ENCODE peak calls at places on chromosome 15, in five cellular contexts. One of them, this sample, is unnamed. For H3K9me3, the result is how much of the 10 kb centered on the place peaks cover.

GRCh38 chr15:41495736-41496599 is 2.3 kb downstream of the ITPKA start:
- DNase-seq in transverse colon: peak
- DNase-seq in neural progenitor cell: peak
- DNase-seq in left ventricle myocardium inferior: no peak
- DNase-seq in esophagus muscularis mucosa: no peak
- DNase-seq in this sample: no peak

GRCh38 chr15:28125673-28126651 is 26.8 kb upstream of the OCA2 start:
- DNase-seq in transverse colon: no peak
- DNase-seq in neural progenitor cell: peak
- DNase-seq in left ventricle myocardium inferior: no peak
- DNase-seq in esophagus muscularis mucosa: no peak
- DNase-seq in this sample: no peak

GRCh38 chr15:60745469-60745971 is 266.6 kb upstream of the ICE2 start:
- DNase-seq in transverse colon: peak
- DNase-seq in neural progenitor cell: no peak
- DNase-seq in left ventricle myocardium inferior: peak
- DNase-seq in esophagus muscularis mucosa: peak
- DNase-seq in this sample: no peak

GRCh38 chr15:64636101-64636500 is 139.3 kb downstream of the RBPMS2 start:
- DNase-seq in transverse colon: no peak
- DNase-seq in neural progenitor cell: no peak
- DNase-seq in left ventricle myocardium inferior: no peak
- DNase-seq in esophagus muscularis mucosa: no peak
- DNase-seq in this sample: no peak

GRCh38 chr15:65917936-65918335 is 48.6 kb downstream of the RAB11A start:
- DNase-seq in transverse colon: no peak
- DNase-seq in neural progenitor cell: no peak
- DNase-seq in left ventricle myocardium inferior: no peak
- DNase-seq in esophagus muscularis mucosa: no peak
- DNase-seq in this sample: no peak

GRCh38 chr15:89761009-89761831 is 10.2 kb upstream of the MESP1 start:
- DNase-seq in transverse colon: peak
- DNase-seq in neural progenitor cell: no peak
- DNase-seq in left ventricle myocardium inferior: no peak
- DNase-seq in esophagus muscularis mucosa: no peak
- DNase-seq in this sample: no peak

GRCh38 chr15:41332788-41333527 is at the start of gene NUSAP1:
- DNase-seq in transverse colon: no peak
- DNase-seq in neural progenitor cell: no peak
- DNase-seq in left ventricle myocardium inferior: no peak
- DNase-seq in esophagus muscularis mucosa: no peak
- DNase-seq in this sample: no peak

GRCh38 chr15:40340740-40341400 is at the start of gene CCDC9B:
- DNase-seq in transverse colon: peak
- DNase-seq in neural progenitor cell: peak
- DNase-seq in left ventricle myocardium inferior: peak
- DNase-seq in esophagus muscularis mucosa: peak
- DNase-seq in this sample: no peak

GRCh38 chr15:93929375-93930094 is 301.8 kb upstream of the MCTP2 start:
- DNase-seq in transverse colon: peak
- DNase-seq in neural progenitor cell: peak
- DNase-seq in left ventricle myocardium inferior: peak
- DNase-seq in esophagus muscularis mucosa: no peak
- DNase-seq in this sample: no peak

GRCh38 chr15:28911295-28911979 is 25.7 kb downstream of the APBA2 start:
- DNase-seq in transverse colon: no peak
- DNase-seq in neural progenitor cell: peak
- DNase-seq in left ventricle myocardium inferior: no peak
- DNase-seq in esophagus muscularis mucosa: no peak
- DNase-seq in this sample: no peak

GRCh38 chr15:65957451-65957850 is 88.2 kb downstream of the RAB11A start:
- DNase-seq in transverse colon: no peak
- DNase-seq in neural progenitor cell: no peak
- DNase-seq in left ventricle myocardium inferior: no peak
- DNase-seq in esophagus muscularis mucosa: no peak
- DNase-seq in this sample: no peak

GRCh38 chr15:89802986-89803820 is 11.4 kb downstream of the ANPEP start:
- DNase-seq in transverse colon: no peak
- DNase-seq in neural progenitor cell: no peak
- DNase-seq in left ventricle myocardium inferior: no peak
- DNase-seq in esophagus muscularis mucosa: no peak
- DNase-seq in this sample: no peak

GRCh38 chr15:31304074-31304648 is 22.5 kb upstream of the KLF13 start:
- DNase-seq in transverse colon: no peak
- DNase-seq in neural progenitor cell: no peak
- DNase-seq in left ventricle myocardium inferior: no peak
- DNase-seq in esophagus muscularis mucosa: peak
- DNase-seq in this sample: no peak

GRCh38 chr15:82950746-82951370 is 1.7 kb downstream of the HOMER2 start:
- DNase-seq in transverse colon: no peak
- DNase-seq in neural progenitor cell: no peak
- DNase-seq in left ventricle myocardium inferior: no peak
- DNase-seq in esophagus muscularis mucosa: no peak
- DNase-seq in this sample: no peak

GRCh38 chr15:98444067-98444600 is 204.2 kb upstream of the IGF1R start:
- DNase-seq in transverse colon: no peak
- DNase-seq in neural progenitor cell: no peak
- DNase-seq in left ventricle myocardium inferior: no peak
- DNase-seq in esophagus muscularis mucosa: peak
- DNase-seq in this sample: no peak

GRCh38 chr15:55791576-55792400 is 48.8 kb upstream of the PRTG start:
- DNase-seq in transverse colon: no peak
- DNase-seq in neural progenitor cell: no peak
- DNase-seq in left ventricle myocardium inferior: no peak
- DNase-seq in esophagus muscularis mucosa: no peak
- DNase-seq in this sample: no peak

GRCh38 chr15:64566629-64567427 is 106.5 kb downstream of the ZNF609 start:
- DNase-seq in transverse colon: no peak
- DNase-seq in neural progenitor cell: no peak
- DNase-seq in left ventricle myocardium inferior: no peak
- DNase-seq in esophagus muscularis mucosa: no peak
- DNase-seq in this sample: no peak

GRCh38 chr15:77021803-77022381 is 27.0 kb downstream of the PSTPIP1 start:
- DNase-seq in transverse colon: no peak
- DNase-seq in neural progenitor cell: no peak
- DNase-seq in left ventricle myocardium inferior: no peak
- DNase-seq in esophagus muscularis mucosa: no peak
- DNase-seq in this sample: peak

GRCh38 chr15:59222106-59222505 is 15.5 kb downstream of the LDHAL6B start:
- DNase-seq in transverse colon: no peak
- DNase-seq in neural progenitor cell: no peak
- DNase-seq in left ventricle myocardium inferior: no peak
- DNase-seq in esophagus muscularis mucosa: no peak
- DNase-seq in this sample: no peak

GRCh38 chr15:99071091-99071680 is 33.7 kb upstream of the SYNM start:
- DNase-seq in transverse colon: no peak
- DNase-seq in neural progenitor cell: no peak
- DNase-seq in left ventricle myocardium inferior: no peak
- DNase-seq in esophagus muscularis mucosa: no peak
- DNase-seq in this sample: no peak

GRCh38 chr15:64460737-64461576 is 579 bp downstream of the ZNF609 start:
- DNase-seq in transverse colon: peak
- DNase-seq in neural progenitor cell: peak
- DNase-seq in left ventricle myocardium inferior: no peak
- DNase-seq in esophagus muscularis mucosa: no peak
- DNase-seq in this sample: peak

GRCh38 chr15:69958494-69959134 is 139.1 kb downstream of the TLE3 start:
- DNase-seq in transverse colon: no peak
- DNase-seq in neural progenitor cell: no peak
- DNase-seq in left ventricle myocardium inferior: no peak
- DNase-seq in esophagus muscularis mucosa: peak
- DNase-seq in this sample: no peak

GRCh38 chr15:84715442-84716035 is 400 bp downstream of the SEC11A start:
- DNase-seq in transverse colon: peak
- DNase-seq in neural progenitor cell: peak
- DNase-seq in left ventricle myocardium inferior: no peak
- DNase-seq in esophagus muscularis mucosa: no peak
- DNase-seq in this sample: no peak

GRCh38 chr15:38533926-38534325 is 30.7 kb downstream of the RASGRP1 start:
- DNase-seq in transverse colon: no peak
- DNase-seq in neural progenitor cell: no peak
- DNase-seq in left ventricle myocardium inferior: no peak
- DNase-seq in esophagus muscularis mucosa: peak
- DNase-seq in this sample: no peak

GRCh38 chr15:66169625-66170024 is 83.9 kb downstream of the MEGF11 start:
- DNase-seq in transverse colon: no peak
- DNase-seq in neural progenitor cell: no peak
- DNase-seq in left ventricle myocardium inferior: no peak
- DNase-seq in esophagus muscularis mucosa: no peak
- DNase-seq in this sample: no peak

GRCh38 chr15:65920825-65921309 is 51.6 kb downstream of the RAB11A start:
- DNase-seq in transverse colon: no peak
- DNase-seq in neural progenitor cell: no peak
- DNase-seq in left ventricle myocardium inferior: no peak
- DNase-seq in esophagus muscularis mucosa: no peak
- DNase-seq in this sample: no peak

GRCh38 chr15:57461541-57461940 is 85.2 kb downstream of the CGNL1 start:
- DNase-seq in transverse colon: no peak
- DNase-seq in neural progenitor cell: no peak
- DNase-seq in left ventricle myocardium inferior: no peak
- DNase-seq in esophagus muscularis mucosa: no peak
- DNase-seq in this sample: no peak

GRCh38 chr15:57463360-57463759 is 87.1 kb downstream of the CGNL1 start:
- DNase-seq in transverse colon: no peak
- DNase-seq in neural progenitor cell: no peak
- DNase-seq in left ventricle myocardium inferior: no peak
- DNase-seq in esophagus muscularis mucosa: no peak
- DNase-seq in this sample: no peak

GRCh38 chr15:57464480-57464879 is 88.2 kb downstream of the CGNL1 start:
- DNase-seq in transverse colon: no peak
- DNase-seq in neural progenitor cell: no peak
- DNase-seq in left ventricle myocardium inferior: no peak
- DNase-seq in esophagus muscularis mucosa: no peak
- DNase-seq in this sample: no peak

GRCh38 chr15:57460208-57460816 is 84.0 kb downstream of the CGNL1 start:
- DNase-seq in transverse colon: no peak
- DNase-seq in neural progenitor cell: no peak
- DNase-seq in left ventricle myocardium inferior: no peak
- DNase-seq in esophagus muscularis mucosa: no peak
- DNase-seq in this sample: no peak

DNA sequence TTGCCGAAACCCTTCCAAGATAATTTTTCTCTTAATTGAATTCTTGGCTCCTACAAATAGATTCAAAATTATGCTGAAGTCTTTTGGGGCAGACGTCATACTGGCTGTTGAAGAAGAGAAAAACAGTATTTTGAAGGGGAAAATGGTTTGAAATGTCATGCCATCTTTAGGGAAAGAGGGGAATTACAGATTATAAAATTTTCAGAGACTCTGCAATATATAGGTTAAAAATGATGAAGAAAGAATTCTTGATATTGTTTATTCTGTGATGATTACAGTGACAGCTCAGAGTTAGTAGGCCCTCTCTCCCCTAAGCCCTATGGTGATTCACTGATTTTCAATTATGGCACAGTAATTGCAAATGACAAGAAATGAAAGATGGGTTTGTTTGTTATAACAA is 86.1 kb downstream of the CGNL1 start:
- DNase-seq in transverse colon: no peak
- DNase-seq in neural progenitor cell: no peak
- DNase-seq in left ventricle myocardium inferior: no peak
- DNase-seq in esophagus muscularis mucosa: no peak
- DNase-seq in this sample: no peak
- TF ChIP-seq CTCF in transverse colon: no peak
- TF ChIP-seq CTCF in neural progenitor cell: no peak
- TF ChIP-seq CTCF in left ventricle myocardium inferior: peak
- TF ChIP-seq CTCF in esophagus muscularis mucosa: peak
- TF ChIP-seq CTCF in this sample: no peak

DNA sequence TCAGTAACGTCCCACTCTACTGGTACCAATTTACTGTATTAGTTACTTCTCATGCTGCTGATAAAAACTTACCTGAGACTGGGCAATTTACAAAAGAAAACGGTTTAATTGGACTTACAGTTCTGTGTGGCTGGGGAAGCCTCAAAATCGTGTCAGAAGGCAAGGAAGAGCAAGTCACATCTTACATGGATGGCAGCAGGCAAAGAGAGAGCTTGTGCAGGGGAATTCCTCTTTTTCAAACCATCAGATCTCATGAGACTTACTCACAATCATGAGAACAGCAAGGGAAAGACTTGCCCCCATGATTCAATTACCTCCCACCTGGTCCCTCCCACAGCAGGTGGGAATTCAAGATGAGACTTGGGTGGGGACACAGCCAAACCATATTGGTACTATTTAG is 908.2 kb upstream of the NR2F2 start:
- DNase-seq in transverse colon: no peak
- DNase-seq in neural progenitor cell: no peak
- DNase-seq in left ventricle myocardium inferior: no peak
- DNase-seq in esophagus muscularis mucosa: no peak
- DNase-seq in this sample: no peak
- H3K9me3 ChIP-seq in transverse colon: under half
- H3K9me3 ChIP-seq in neural progenitor cell: under half
- H3K9me3 ChIP-seq in left ventricle myocardium inferior: under half
- H3K9me3 ChIP-seq in esophagus muscularis mucosa: under half
- H3K9me3 ChIP-seq in this sample: under half

GRCh38 chr15:49848824-49849209 is 228.0 kb downstream of the DTWD1 start:
- DNase-seq in transverse colon: no peak
- DNase-seq in neural progenitor cell: no peak
- DNase-seq in left ventricle myocardium inferior: no peak
- DNase-seq in esophagus muscularis mucosa: no peak
- DNase-seq in this sample: no peak
- H3K27ac ChIP-seq in transverse colon: no peak
- H3K27ac ChIP-seq in neural progenitor cell: no peak
- H3K27ac ChIP-seq in left ventricle myocardium inferior: no peak
- H3K27ac ChIP-seq in esophagus muscularis mucosa: no peak
- H3K27ac ChIP-seq in this sample: no peak

GRCh38 chr15:92413511-92413910 is 19.8 kb downstream of the ST8SIA2 start:
- DNase-seq in transverse colon: no peak
- DNase-seq in neural progenitor cell: peak
- DNase-seq in left ventricle myocardium inferior: no peak
- DNase-seq in esophagus muscularis mucosa: no peak
- DNase-seq in this sample: no peak

GRCh38 chr15:92416557-92416956 is 22.9 kb downstream of the ST8SIA2 start:
- DNase-seq in transverse colon: no peak
- DNase-seq in neural progenitor cell: no peak
- DNase-seq in left ventricle myocardium inferior: no peak
- DNase-seq in esophagus muscularis mucosa: no peak
- DNase-seq in this sample: no peak

GRCh38 chr15:92415639-92416297 is 22.1 kb downstream of the ST8SIA2 start:
- DNase-seq in transverse colon: no peak
- DNase-seq in neural progenitor cell: no peak
- DNase-seq in left ventricle myocardium inferior: no peak
- DNase-seq in esophagus muscularis mucosa: no peak
- DNase-seq in this sample: no peak

GRCh38 chr15:92421980-92422379 is 28.3 kb downstream of the ST8SIA2 start:
- DNase-seq in transverse colon: no peak
- DNase-seq in neural progenitor cell: no peak
- DNase-seq in left ventricle myocardium inferior: no peak
- DNase-seq in esophagus muscularis mucosa: no peak
- DNase-seq in this sample: no peak

DNA sequence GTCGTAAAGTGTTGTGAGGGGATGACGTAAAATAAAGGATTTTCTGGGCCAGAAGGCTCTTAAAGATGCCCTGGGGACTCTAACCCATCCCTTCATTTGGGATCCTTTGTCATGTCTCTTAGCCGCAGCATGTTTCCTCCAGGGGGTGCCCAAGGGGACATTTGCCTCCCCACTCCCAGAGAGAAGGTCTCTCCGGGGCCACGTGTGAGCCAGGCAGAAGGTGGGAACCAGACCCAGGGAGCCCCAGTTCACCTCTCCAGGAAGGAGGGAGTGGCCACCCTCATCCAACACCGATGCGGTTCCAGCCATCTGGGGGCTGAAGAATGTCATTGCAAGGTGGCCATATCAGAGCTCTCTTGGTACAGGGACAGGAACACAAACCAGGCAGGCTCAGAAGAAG is 25.2 kb downstream of the ST8SIA2 start:
- DNase-seq in transverse colon: no peak
- DNase-seq in neural progenitor cell: no peak
- DNase-seq in left ventricle myocardium inferior: no peak
- DNase-seq in esophagus muscularis mucosa: no peak
- DNase-seq in this sample: no peak
- TF ChIP-seq CTCF in transverse colon: no peak
- TF ChIP-seq CTCF in neural progenitor cell: peak
- TF ChIP-seq CTCF in left ventricle myocardium inferior: no peak
- TF ChIP-seq CTCF in esophagus muscularis mucosa: no peak
- TF ChIP-seq CTCF in this sample: no peak